ENCODE peak calls at places on chromosomes 11 and 22, in six cellular contexts. H is left colon; D is stimulated activated CD4-positive, alpha-beta T cell treated with anti-CD3 and anti-CD28 coated beads, Interleukin-15, amount 100 ng/mL, for 24 hours; B is chondrocyte; Q is anterior cingulate cortex; I is LHCN-M2. V is an unnamed sample.

GRCh38 chr11:60786811-60787567 is 1.9 kb downstream of the MS4A10 start:
- DNase-seq in I (peak; percentile 93), H (peak; percentile 45), D (no peak), B (peak; percentile 44), Q (no peak), V (peak; percentile 71)

GRCh38 chr22:31575190-31575589 is 78.9 kb downstream of the SFI1 start:
- DNase-seq in B (no peak), I (no peak), H (no peak), D (no peak), Q (peak; percentile 11), V (no peak)

GRCh38 chr22:23067691-23068090 is 2.6 kb upstream of the GNAZ start:
- DNase-seq in D (no peak), B (no peak), Q (no peak), I (no peak), H (no peak), V (no peak)

GRCh38 chr11:72766152-72766902 is 14.1 kb upstream of the ARAP1 start:
- DNase-seq in I (no peak), H (no peak), D (no peak), B (no peak), Q (no peak), V (no peak)

GRCh38 chr22:38221908-38222796 is 20.4 kb downstream of the MAFF start:
- DNase-seq in D (no peak), H (no peak), I (no peak), Q (no peak), B (no peak), V (no peak)

GRCh38 chr22:21857501-21857914 is 9.9 kb downstream of the MAPK1 start:
- DNase-seq in D (no peak), Q (no peak), I (no peak), B (no peak), H (no peak), V (no peak)

GRCh38 chr11:77397631-77398030 is 76.3 kb downstream of the PAK1 start:
- DNase-seq in B (no peak), I (no peak), Q (no peak), D (no peak), H (no peak), V (no peak)

GRCh38 chr11:57405271-57405890 is 14.9 kb upstream of the PRG2 start:
- DNase-seq in H (no peak), Q (no peak), I (no peak), B (no peak), D (peak; percentile 39), V (no peak)

GRCh38 chr11:45461514-45461913 is 175.4 kb upstream of the SYT13 start:
- DNase-seq in Q (no peak), B (no peak), I (no peak), D (no peak), H (no peak), V (no peak)

V was measured in transverse colon.